ENCODE peak calls at places on chromosome X, in six cellular contexts. C is upper lobe of left lung, K is esophagus muscularis mucosa, D is sigmoid colon, H is prostate gland, R is uterus. B is an unnamed sample.

GRCh38 chrX:7941390-7942042 is 14.3 kb upstream of the PNPLA4 start:
- DNase-seq in C (no peak), K (no peak), D (no peak), H (no peak), R (no peak), B (no peak)

GRCh38 chrX:97790850-97791249 is 907.1 kb downstream of the RPA4 start:
- DNase-seq in C (no peak), K (no peak), D (no peak), H (no peak), R (no peak), B (no peak)

GRCh38 chrX:108310511-108310910 is 127.7 kb downstream of the COL4A6 start:
- DNase-seq in C (no peak), K (no peak), D (no peak), H (no peak), R (no peak), B (no peak)

GRCh38 chrX:72045552-72046277 is 86.0 kb downstream of the RTL5 start:
- DNase-seq in C (no peak), K (no peak), D (no peak), H (peak; percentile 44), R (no peak), B (no peak)

GRCh38 chrX:46456125-46456922 is 88.9 kb downstream of the ZNF674 start:
- DNase-seq in C (no peak), K (no peak), D (no peak), H (no peak), R (no peak), B (no peak)

GRCh38 chrX:69107231-69107739 is 58.0 kb downstream of the PJA1 start:
- DNase-seq in C (no peak), K (no peak), D (no peak), H (no peak), R (peak; percentile 44), B (no peak)

GRCh38 chrX:10579018-10579752 is 41.2 kb downstream of the MID1 start:
- DNase-seq in C (no peak), K (no peak), D (no peak), H (no peak), R (no peak), B (no peak)

GRCh38 chrX:138858438-138858837 is 146.9 kb upstream of the FGF13 start:
- DNase-seq in C (no peak), K (no peak), D (no peak), H (no peak), R (no peak), B (no peak)

GRCh38 chrX:11423362-11423818 is 130.2 kb downstream of the AMELX start:
- DNase-seq in C (no peak), K (no peak), D (no peak), H (no peak), R (no peak), B (no peak)

GRCh38 chrX:25020391-25021131 is 4.8 kb upstream of the ARX start:
- DNase-seq in C (peak; percentile 83), K (no peak), D (no peak), H (no peak), R (no peak), B (no peak)

GRCh38 chrX:17442898-17443297 is 67.9 kb downstream of the NHS start:
- DNase-seq in C (no peak), K (no peak), D (no peak), H (no peak), R (no peak), B (no peak)

GRCh38 chrX:13449441-13449840 is 120.0 kb upstream of the EGFL6 start:
- DNase-seq in C (no peak), K (no peak), D (no peak), H (no peak), R (no peak), B (no peak)

GRCh38 chrX:150773634-150774033 is 80.4 kb downstream of the MTMR1 start:
- DNase-seq in C (no peak), K (no peak), D (no peak), H (no peak), R (no peak), B (no peak)

GRCh38 chrX:28205905-28206304 is 224.7 kb upstream of the DCAF8L1 start:
- DNase-seq in C (no peak), K (no peak), D (no peak), H (no peak), R (no peak), B (no peak)

GRCh38 chrX:149487292-149487691 is 17.8 kb downstream of the IDS start:
- DNase-seq in C (no peak), K (no peak), D (no peak), H (no peak), R (no peak), B (no peak)

GRCh38 chrX:1355131-1355799 is 18.7 kb downstream of the IL3RA start:
- DNase-seq in C (no peak), K (no peak), D (no peak), H (no peak), R (no peak), B (no peak)

GRCh38 chrX:133384454-133384853 is 30.8 kb downstream of the GPC4 start:
- DNase-seq in C (no peak), K (no peak), D (no peak), H (no peak), R (no peak), B (no peak)

GRCh38 chrX:1466971-1467561 is 14.4 kb upstream of the ASMTL start:
- DNase-seq in C (no peak), K (peak; percentile 86), D (peak; percentile 49), H (no peak), R (no peak), B (peak; percentile 58)

GRCh38 chrX:116246261-116246660 is 75.7 kb downstream of the AGTR2 start:
- DNase-seq in C (no peak), K (no peak), D (no peak), H (no peak), R (no peak), B (no peak)

GRCh38 chrX:43655961-43656494 is at the start of gene MAOA:
- DNase-seq in C (peak; percentile 89), K (peak; percentile 94), D (peak; percentile 92), H (peak; percentile 92), R (peak; percentile 72), B (no peak)

GRCh38 chrX:920234-920799 is 289.7 kb downstream of the SHOX start:
- DNase-seq in C (no peak), K (no peak), D (no peak), H (no peak), R (no peak), B (no peak)

GRCh38 chrX:111445485-111445884 is 33.5 kb upstream of the DCX start:
- DNase-seq in C (no peak), K (no peak), D (no peak), H (no peak), R (no peak), B (no peak)

GRCh38 chrX:16239211-16239610 is 71.9 kb downstream of the MAGEB17 start:
- DNase-seq in C (no peak), K (no peak), D (no peak), H (no peak), R (no peak), B (no peak)

GRCh38 chrX:115266300-115266699 is 23.2 kb upstream of the LUZP4 start:
- DNase-seq in C (no peak), K (no peak), D (no peak), H (no peak), R (no peak), B (no peak)

GRCh38 chrX:17967888-17968287 is 106.8 kb upstream of the RAI2 start:
- DNase-seq in C (no peak), K (no peak), D (no peak), H (peak; percentile 22), R (no peak), B (no peak)

GRCh38 chrX:150765782-150766350 is 72.7 kb downstream of the MTMR1 start:
- DNase-seq in C (no peak), K (no peak), D (no peak), H (no peak), R (no peak), B (peak; percentile 77)

GRCh38 chrX:119871245-119871598 is 311 bp downstream of the RNF113A start:
- DNase-seq in C (no peak), K (no peak), D (no peak), H (no peak), R (no peak), B (no peak)

GRCh38 chrX:13520441-13520840 is 49.0 kb upstream of the EGFL6 start:
- DNase-seq in C (no peak), K (no peak), D (no peak), H (no peak), R (no peak), B (no peak)

GRCh38 chrX:83260288-83260687 is 247.8 kb upstream of the POU3F4 start:
- DNase-seq in C (no peak), K (no peak), D (no peak), H (no peak), R (no peak), B (no peak)
- H3K9me3 ChIP-seq in C (no peaks in the 10 kb centered on the region), K (peaks cover 6% of the 10 kb centered on the region), D (no peaks in the 10 kb centered on the region), H (no peaks in the 10 kb centered on the region), R (no peaks in the 10 kb centered on the region), B (no peaks in the 10 kb centered on the region)

GRCh38 chrX:123962794-123963373 is 1.4 kb downstream of the STAG2 start:
- DNase-seq in C (peak; percentile 85), K (peak; percentile 96), D (peak; percentile 97), H (peak; percentile 92), R (peak; percentile 90), B (peak; percentile 95)
- TF ChIP-seq POLR2A in C (no peak), K (peak; percentile 33), D (peak; percentile 76), H (peak; percentile 63), R (peak; percentile 76), B (no peak)

DNA sequence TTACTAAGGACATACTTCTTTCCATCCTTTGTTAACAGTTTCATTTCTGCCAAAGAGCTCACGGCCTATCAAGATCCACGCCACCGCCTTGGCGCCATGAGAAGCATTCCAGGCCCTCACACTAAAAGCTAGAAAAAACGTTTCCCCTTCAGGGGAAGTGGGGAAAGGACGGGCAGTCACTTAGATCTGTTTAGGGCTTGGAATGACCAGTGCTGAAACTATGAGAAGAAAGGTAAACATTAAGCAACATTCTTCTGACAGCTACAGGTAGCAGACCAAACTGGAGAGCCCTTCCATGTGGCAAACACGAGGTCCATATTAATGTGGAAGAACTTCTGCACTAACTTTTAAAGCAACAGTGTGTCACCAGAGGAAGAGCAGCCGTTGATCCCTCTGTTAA is 146.7 kb downstream of the SH3KBP1 start:
- DNase-seq in C (no peak), K (no peak), D (no peak), H (no peak), R (no peak), B (no peak)
- H3K4me1 ChIP-seq in C (peaks cover 7% of the 10 kb centered on the region), K (no peaks in the 10 kb centered on the region), D (no peaks in the 10 kb centered on the region), H (no peaks in the 10 kb centered on the region), R (no peaks in the 10 kb centered on the region), B (no peaks in the 10 kb centered on the region)

DNA sequence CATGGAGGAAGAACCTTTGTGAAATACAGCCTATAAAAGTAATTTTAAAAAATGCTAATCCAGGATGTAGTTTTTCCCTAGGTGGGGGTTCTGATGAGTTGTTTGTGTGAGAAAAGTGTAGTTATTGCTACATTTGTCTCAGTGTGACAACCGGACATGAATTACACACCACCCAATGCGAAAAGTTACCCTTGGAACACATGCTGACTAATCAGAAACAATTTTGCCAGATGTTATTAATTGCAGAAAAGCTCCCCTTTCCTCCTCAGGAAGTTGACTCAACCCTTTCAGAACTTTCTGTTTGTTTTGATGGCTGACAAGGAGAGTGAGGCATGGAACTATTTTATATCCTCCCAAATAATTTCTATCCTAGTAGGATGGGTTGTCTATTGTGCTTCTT is 38.1 kb upstream of the EDA2R start:
- DNase-seq in C (no peak), K (no peak), D (no peak), H (no peak), R (no peak), B (no peak)
- H3K9me3 ChIP-seq in C (no peaks in the 10 kb centered on the region), K (peaks cover 4% of the 10 kb centered on the region), D (no peaks in the 10 kb centered on the region), H (no peaks in the 10 kb centered on the region), R (no peaks in the 10 kb centered on the region), B (no peaks in the 10 kb centered on the region)